ENCODE peak calls at places on chromosome 2, in seven cellular contexts. H is K562, X is neural progenitor cell, T is tibial artery, E is left ventricle myocardium inferior, A is endothelial cell of umbilical vein, O is GM12878. J is an unnamed sample.

GRCh38 chr2:127651381-127651809 is 5.4 kb downstream of the GPR17 start:
- DNase-seq in H (no peak), X (no peak), T (no peak), E (peak; percentile 17), A (no peak), O (no peak), J (no peak)

GRCh38 chr2:209907746-209908145 is 94.7 kb upstream of the RPE start:
- DNase-seq in H (no peak), X (no peak), T (no peak), E (no peak), A (no peak), O (no peak), J (no peak)

GRCh38 chr2:101036562-101036961 is 34.5 kb downstream of the RPL31 start:
- DNase-seq in H (peak; percentile 11), X (no peak), T (no peak), E (no peak), A (peak; percentile 53), O (no peak), J (peak; percentile 42)

GRCh38 chr2:32932825-32933755 is 13.7 kb upstream of the LTBP1 start:
- DNase-seq in H (peak; percentile 66), X (no peak), T (no peak), E (no peak), A (no peak), O (no peak), J (no peak)

GRCh38 chr2:32479224-32479623 is 122.4 kb downstream of the BIRC6 start:
- DNase-seq in H (peak; percentile 47), X (no peak), T (no peak), E (no peak), A (no peak), O (no peak), J (no peak)

GRCh38 chr2:111219734-111220505 is 99.2 kb downstream of the BCL2L11 start:
- DNase-seq in H (no peak), X (no peak), T (no peak), E (no peak), A (no peak), O (no peak), J (no peak)

GRCh38 chr2:9287400-9288059 is 80.9 kb downstream of the ASAP2 start:
- DNase-seq in H (no peak), X (no peak), T (no peak), E (no peak), A (peak; percentile 93), O (no peak), J (no peak)

GRCh38 chr2:235199128-235199527 is 247.3 kb downstream of the SH3BP4 start:
- DNase-seq in H (no peak), X (no peak), T (no peak), E (no peak), A (no peak), O (no peak), J (no peak)

GRCh38 chr2:49770919-49771318 is 616.6 kb upstream of the FSHR start:
- DNase-seq in H (no peak), X (peak; percentile 80), T (no peak), E (peak; percentile 20), A (no peak), O (no peak), J (peak; percentile 43)

GRCh38 chr2:45922577-45922988 is 271.1 kb downstream of the PRKCE start:
- DNase-seq in H (no peak), X (peak; percentile 64), T (no peak), E (peak; percentile 72), A (no peak), O (no peak), J (no peak)

GRCh38 chr2:55992465-55992864 is 68.9 kb upstream of the EFEMP1 start:
- DNase-seq in H (no peak), X (no peak), T (peak; percentile 54), E (no peak), A (peak; percentile 100), O (no peak), J (no peak)

GRCh38 chr2:196059491-196059960 is 9.1 kb downstream of the DNAH7 start:
- DNase-seq in H (no peak), X (no peak), T (no peak), E (no peak), A (peak; percentile 6), O (no peak), J (peak; percentile 61)

GRCh38 chr2:112708968-112709367 is 11.9 kb upstream of the NT5DC4 start:
- DNase-seq in H (no peak), X (peak; percentile 44), T (no peak), E (no peak), A (no peak), O (no peak), J (no peak)

GRCh38 chr2:109269956-109270757 is 141.2 kb downstream of the SH3RF3 start:
- DNase-seq in H (no peak), X (no peak), T (no peak), E (no peak), A (no peak), O (no peak), J (no peak)

GRCh38 chr2:125679903-125680302 is 976.1 kb upstream of the GYPC start:
- DNase-seq in H (no peak), X (no peak), T (no peak), E (no peak), A (no peak), O (no peak), J (no peak)

GRCh38 chr2:160516547-160517365 is 23.1 kb upstream of the RBMS1 start:
- DNase-seq in H (no peak), X (no peak), T (no peak), E (no peak), A (no peak), O (no peak), J (peak; percentile 50)

GRCh38 chr2:26584656-26585055 is 56.5 kb downstream of the CIB4 start:
- DNase-seq in H (no peak), X (no peak), T (no peak), E (no peak), A (no peak), O (no peak), J (no peak)

GRCh38 chr2:138294451-138294850 is 207.1 kb upstream of the SPOPL start:
- DNase-seq in H (no peak), X (no peak), T (no peak), E (no peak), A (peak; percentile 24), O (no peak), J (peak; percentile 67)

GRCh38 chr2:28752608-28752984 is 966 bp downstream of the PPP1CB start:
- DNase-seq in H (no peak), X (no peak), T (no peak), E (no peak), A (peak; percentile 40), O (no peak), J (no peak)

GRCh38 chr2:100104718-100105677 is 37.4 kb downstream of the AFF3 start:
- DNase-seq in H (no peak), X (peak; percentile 85), T (no peak), E (peak; percentile 17), A (no peak), O (no peak), J (peak; percentile 11)

GRCh38 chr2:133331437-133331836 is 236.8 kb downstream of the NCKAP5 start:
- DNase-seq in H (no peak), X (no peak), T (no peak), E (no peak), A (no peak), O (no peak), J (peak; percentile 18)

GRCh38 chr2:47535073-47535472 is 132.1 kb downstream of the MSH2 start:
- DNase-seq in H (no peak), X (no peak), T (no peak), E (no peak), A (no peak), O (no peak), J (no peak)

GRCh38 chr2:212392048-212392447 is 146.6 kb downstream of the ERBB4 start:
- DNase-seq in H (no peak), X (no peak), T (no peak), E (no peak), A (no peak), O (no peak), J (peak; percentile 33)

GRCh38 chr2:136017786-136018185 is 32.4 kb upstream of the DARS1 start:
- DNase-seq in H (no peak), X (no peak), T (no peak), E (no peak), A (no peak), O (no peak), J (no peak)

GRCh38 chr2:173948198-173948597 is 17.0 kb downstream of the SP3 start:
- DNase-seq in H (no peak), X (no peak), T (no peak), E (no peak), A (no peak), O (no peak), J (no peak)

GRCh38 chr2:39696838-39697237 is 31.1 kb downstream of the TMEM178A start:
- DNase-seq in H (peak; percentile 6), X (no peak), T (no peak), E (no peak), A (peak; percentile 84), O (no peak), J (peak; percentile 79)

GRCh38 chr2:109205447-109205846 is 76.4 kb downstream of the SH3RF3 start:
- DNase-seq in H (no peak), X (no peak), T (no peak), E (no peak), A (no peak), O (no peak), J (no peak)

GRCh38 chr2:211367711-211368110 is 811.3 kb downstream of the CPS1 start:
- DNase-seq in H (no peak), X (no peak), T (no peak), E (no peak), A (no peak), O (peak; percentile 33), J (no peak)

GRCh38 chr2:18900691-18901113 is 311.3 kb upstream of the NT5C1B start:
- DNase-seq in H (no peak), X (no peak), T (peak; percentile 45), E (no peak), A (no peak), O (no peak), J (no peak)

GRCh38 chr2:216308532-216308931 is 63.8 kb downstream of the MARCHF4 start:
- DNase-seq in H (no peak), X (no peak), T (no peak), E (no peak), A (no peak), O (no peak), J (peak; percentile 46)
- H3K4me3 ChIP-seq in H (no peak overlapping the region), X (no peak overlapping the region), T (no peak overlapping the region), E (no peak overlapping the region), A (no peak overlapping the region), O (no peak overlapping the region), J (no peak overlapping the region)

GRCh38 chr2:113720167-113720566 is 36.3 kb downstream of the SLC35F5 start:
- DNase-seq in H (no peak), X (peak; percentile 5), T (no peak), E (no peak), A (peak; percentile 23), O (no peak), J (peak; percentile 28)
- TF ChIP-seq CTCF in H (peak; percentile 55), X (peak; percentile 45), T (peak; percentile 21), E (peak; percentile 58), A (peak; percentile 22), O (no peak), J (peak; percentile 53)

DNA sequence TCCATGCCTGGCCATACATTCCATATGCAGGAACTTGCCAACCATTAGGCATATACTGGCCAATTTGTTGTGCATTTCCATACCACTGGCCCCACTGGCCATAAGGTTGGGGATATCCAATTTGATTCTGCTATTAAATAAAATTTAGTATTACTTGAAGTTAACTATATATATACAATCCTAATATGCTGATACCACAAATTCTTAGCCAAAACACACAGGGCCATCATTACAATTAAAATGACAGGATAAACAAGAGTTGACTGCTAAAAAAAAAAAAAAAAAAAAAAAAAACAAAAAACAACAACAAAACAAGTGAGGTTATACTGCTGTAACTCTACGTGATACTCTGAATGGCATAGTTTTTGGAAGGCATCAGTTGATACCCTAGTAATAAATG is 23.5 kb upstream of the C2orf42 start:
- DNase-seq in H (no peak), X (no peak), T (no peak), E (no peak), A (no peak), O (no peak), J (no peak)
- H3K4me1 ChIP-seq in H (no peaks in the 10 kb centered on the region), X (no peaks in the 10 kb centered on the region), T (no peaks in the 10 kb centered on the region), E (peaks cover 13% of the 10 kb centered on the region), A (peaks cover 8% of the 10 kb centered on the region), O (no peaks in the 10 kb centered on the region), J (peaks cover 7% of the 10 kb centered on the region)

GRCh38 chr2:239927424-239927981 is 97.6 kb downstream of the NDUFA10 start:
- DNase-seq in H (peak; percentile 77), X (no peak), T (no peak), E (peak; percentile 14), A (peak; percentile 17), O (no peak), J (peak; percentile 53)
- H3K4me3 ChIP-seq in H (peak overlapping the region; percentile 9), X (no peak overlapping the region), T (no peak overlapping the region), E (no peak overlapping the region), A (no peak overlapping the region), O (no peak overlapping the region), J (peak overlapping the region; percentile 11)